ENCODE peak calls at places on chromosome 2, in four cellular contexts. V is head of caudate nucleus; J is neural crest cell; A is activated naive CD8-positive, alpha-beta T cell treated with anti-CD3 and anti-CD28 coated beads, Interleukin-2, amount 50 U/mL, for 16 hours. R is an unnamed sample.

GRCh38 chr2:54708584-54709340 is 14.7 kb upstream of the EML6 start:
- DNase-seq in V (no peak), J (no peak), A (no peak), R (no peak)

GRCh38 chr2:25029183-25029554 is 12.7 kb upstream of the EFR3B start:
- DNase-seq in A (no peak), V (no peak), J (no peak), R (no peak)

GRCh38 chr2:71892896-71893295 is 254.8 kb downstream of the CYP26B1 start:
- DNase-seq in V (no peak), J (no peak), A (no peak), R (no peak)

GRCh38 chr2:212357606-212358005 is 181.0 kb downstream of the ERBB4 start:
- DNase-seq in A (no peak), J (no peak), V (no peak), R (no peak)

GRCh38 chr2:42830922-42831574 is 38.7 kb upstream of the HAAO start:
- DNase-seq in J (no peak), A (no peak), V (no peak), R (no peak)

GRCh38 chr2:109318150-109318948 is 189.3 kb downstream of the SH3RF3 start:
- DNase-seq in V (peak; percentile 34), A (no peak), J (no peak), R (no peak)

GRCh38 chr2:220999351-220999750 is 572.8 kb downstream of the EPHA4 start:
- DNase-seq in J (no peak), V (no peak), A (no peak), R (no peak)

GRCh38 chr2:205712983-205713531 is 30.8 kb downstream of the NRP2 start:
- DNase-seq in J (no peak), A (no peak), V (no peak), R (no peak)

GRCh38 chr2:203763425-203764272 is 57.2 kb downstream of the CD28 start:
- DNase-seq in A (peak; percentile 39), V (no peak), J (no peak), R (no peak)